ENCODE peak calls at places on chromosomes 5 and 9, in five cellular contexts. D is prostate gland, H is foreskin fibroblast, Y is AML-193, A is neuronal stem cell. E is an unnamed sample.

GRCh38 chr5:126471875-126472537 is 48.8 kb downstream of the GRAMD2B start:
- DNase-seq in D (no peak), H (peak; percentile 85), Y (no peak), A (no peak), E (peak; percentile 66)

GRCh38 chr5:150700298-150700599 is 613 bp downstream of the RBM22 start:
- DNase-seq in D (no peak), H (no peak), Y (no peak), A (no peak), E (no peak)

GRCh38 chr5:178206166-178207101 is 2.1 kb downstream of the HNRNPAB start:
- DNase-seq in D (no peak), H (peak; percentile 61), Y (no peak), A (no peak), E (no peak)

GRCh38 chr5:22754155-22754554 is 99.0 kb downstream of the CDH12 start:
- DNase-seq in D (no peak), H (no peak), Y (no peak), A (no peak), E (no peak)

GRCh38 chr5:147617191-147617606 is 107.3 kb upstream of the DPYSL3 start:
- DNase-seq in D (no peak), H (no peak), Y (no peak), A (no peak), E (no peak)

GRCh38 chr5:96714951-96715451 is 52.8 kb downstream of the CAST start:
- DNase-seq in D (peak; percentile 58), H (peak; percentile 88), Y (peak; percentile 44), A (peak; percentile 31), E (peak; percentile 74)

GRCh38 chr5:100518377-100518776 is 16.8 kb upstream of the FAM174A start:
- DNase-seq in D (no peak), H (no peak), Y (no peak), A (no peak), E (peak; percentile 33)

GRCh38 chr5:40735609-40736008 is 20.2 kb downstream of the TTC33 start:
- DNase-seq in D (no peak), H (no peak), Y (no peak), A (no peak), E (no peak)

GRCh38 chr5:172283862-172284274 is 304 bp upstream of the UBTD2 start:
- DNase-seq in D (peak; percentile 82), H (peak; percentile 93), Y (peak; percentile 36), A (peak; percentile 82), E (peak; percentile 83)

GRCh38 chr9:75775966-75776691 is 114.3 kb upstream of the PCSK5 start:
- DNase-seq in D (no peak), H (no peak), Y (no peak), A (no peak), E (no peak)

GRCh38 chr9:12426198-12426864 is 266.9 kb upstream of the TYRP1 start:
- DNase-seq in D (no peak), H (peak; percentile 49), Y (no peak), A (peak; percentile 14), E (peak; percentile 38)

GRCh38 chr5:34674226-34674625 is 18.1 kb downstream of the RAI14 start:
- DNase-seq in D (no peak), H (peak; percentile 41), Y (no peak), A (no peak), E (peak; percentile 50)

GRCh38 chr9:6959275-6960000 is 201.7 kb downstream of the KDM4C start:
- DNase-seq in D (no peak), H (no peak), Y (no peak), A (no peak), E (no peak)

GRCh38 chr5:172904643-172905345 is 54.4 kb upstream of the RPL26L1 start:
- DNase-seq in D (peak; percentile 95), H (peak; percentile 86), Y (no peak), A (no peak), E (peak; percentile 99)

GRCh38 chr9:121399883-121400607 is 30.0 kb upstream of the STOM start:
- DNase-seq in D (peak; percentile 42), H (peak; percentile 85), Y (peak; percentile 86), A (peak; percentile 65), E (peak; percentile 80)

GRCh38 chr5:94759022-94759421 is 140.6 kb downstream of the SLF1 start:
- DNase-seq in D (no peak), H (no peak), Y (no peak), A (no peak), E (no peak)

GRCh38 chr9:118554987-118555386 is 814.2 kb downstream of the BRINP1 start:
- DNase-seq in D (no peak), H (no peak), Y (no peak), A (no peak), E (no peak)

GRCh38 chr5:66713998-66714397 is 117.8 kb downstream of the MAST4 start:
- DNase-seq in D (no peak), H (peak; percentile 4), Y (no peak), A (no peak), E (peak; percentile 86)

GRCh38 chr9:99072040-99072394 is 32.9 kb upstream of the TGFBR1 start:
- DNase-seq in D (no peak), H (no peak), Y (no peak), A (no peak), E (no peak)

GRCh38 chr5:94901071-94901979 is 282.9 kb downstream of the SLF1 start:
- DNase-seq in D (no peak), H (peak; percentile 54), Y (no peak), A (no peak), E (peak; percentile 68)

GRCh38 chr5:123875444-123876264 is 363.7 kb downstream of the CSNK1G3 start:
- DNase-seq in D (no peak), H (no peak), Y (no peak), A (peak; percentile 50), E (no peak)

GRCh38 chr5:176365663-176366574 is 632 bp downstream of the ARL10 start:
- DNase-seq in D (no peak), H (peak; percentile 84), Y (no peak), A (peak; percentile 62), E (no peak)

GRCh38 chr5:859391-859790 is 8.6 kb upstream of the ZDHHC11 start:
- DNase-seq in D (no peak), H (no peak), Y (no peak), A (no peak), E (no peak)

GRCh38 chr9:127627494-127627855 is 15.4 kb downstream of the STXBP1 start:
- DNase-seq in D (no peak), H (no peak), Y (no peak), A (no peak), E (no peak)

GRCh38 chr9:128258326-128258725 is 17.5 kb downstream of the GOLGA2 start:
- DNase-seq in D (no peak), H (no peak), Y (no peak), A (no peak), E (no peak)

GRCh38 chr5:3348576-3349535 is 246.8 kb upstream of the IRX1 start:
- DNase-seq in D (no peak), H (no peak), Y (no peak), A (no peak), E (no peak)

GRCh38 chr9:6944093-6944551 is 186.3 kb downstream of the KDM4C start:
- DNase-seq in D (no peak), H (peak; percentile 83), Y (peak; percentile 36), A (no peak), E (peak; percentile 85)

GRCh38 chr9:16191691-16192402 is 639.0 kb downstream of the CCDC171 start:
- DNase-seq in D (peak; percentile 49), H (peak; percentile 87), Y (peak; percentile 1), A (peak; percentile 70), E (peak; percentile 74)

GRCh38 chr5:98941131-98941883 is 12.5 kb upstream of the CHD1 start:
- DNase-seq in D (no peak), H (no peak), Y (peak; percentile 88), A (no peak), E (peak; percentile 70)

E was measured in MCF 10A.